ENCODE peak calls at places on chromosomes 6 and 20, in four cellular contexts. One of them, this sample, is unnamed.

GRCh38 chr6:13413466-13413862 is 73.9 kb downstream of the GFOD1 start:
- DNase-seq in progenitor cell of endocrine pancreas: no peak
- DNase-seq in left ventricle myocardium inferior: no peak
- DNase-seq in CD14-positive monocyte: no peak
- DNase-seq in this sample: no peak

GRCh38 chr6:6915813-6916547 is 191.8 kb upstream of the RREB1 start:
- DNase-seq in progenitor cell of endocrine pancreas: no peak
- DNase-seq in left ventricle myocardium inferior: peak; percentile 51
- DNase-seq in CD14-positive monocyte: no peak
- DNase-seq in this sample: no peak

GRCh38 chr6:35139924-35140524 is 1.1 kb downstream of the TCP11 start:
- DNase-seq in progenitor cell of endocrine pancreas: no peak
- DNase-seq in left ventricle myocardium inferior: no peak
- DNase-seq in CD14-positive monocyte: no peak
- DNase-seq in this sample: peak; percentile 18

GRCh38 chr6:170173416-170173990 is 117.4 kb downstream of the DLL1 start:
- DNase-seq in progenitor cell of endocrine pancreas: no peak
- DNase-seq in left ventricle myocardium inferior: no peak
- DNase-seq in CD14-positive monocyte: peak; percentile 14
- DNase-seq in this sample: no peak

GRCh38 chr20:8780926-8781325 is 288.0 kb upstream of the PLCB4 start:
- DNase-seq in progenitor cell of endocrine pancreas: no peak
- DNase-seq in left ventricle myocardium inferior: no peak
- DNase-seq in CD14-positive monocyte: no peak
- DNase-seq in this sample: no peak

GRCh38 chr6:105431226-105431625 is 28.3 kb upstream of the PREP start:
- DNase-seq in progenitor cell of endocrine pancreas: no peak
- DNase-seq in left ventricle myocardium inferior: no peak
- DNase-seq in CD14-positive monocyte: no peak
- DNase-seq in this sample: no peak

GRCh38 chr6:121951918-121952379 is 447.5 kb upstream of the HSF2 start:
- DNase-seq in progenitor cell of endocrine pancreas: no peak
- DNase-seq in left ventricle myocardium inferior: no peak
- DNase-seq in CD14-positive monocyte: no peak
- DNase-seq in this sample: no peak

GRCh38 chr20:6768228-6769185 is 1.0 kb downstream of the BMP2 start:
- DNase-seq in progenitor cell of endocrine pancreas: peak; percentile 18
- DNase-seq in left ventricle myocardium inferior: peak; percentile 36
- DNase-seq in CD14-positive monocyte: no peak
- DNase-seq in this sample: peak; percentile 3

GRCh38 chr6:43258807-43259686 is 15.8 kb downstream of the TTBK1 start:
- DNase-seq in progenitor cell of endocrine pancreas: no peak
- DNase-seq in left ventricle myocardium inferior: no peak
- DNase-seq in CD14-positive monocyte: no peak
- DNase-seq in this sample: no peak

GRCh38 chr6:66103954-66104353 is 396.9 kb upstream of the EYS start:
- DNase-seq in progenitor cell of endocrine pancreas: no peak
- DNase-seq in left ventricle myocardium inferior: no peak
- DNase-seq in CD14-positive monocyte: no peak
- DNase-seq in this sample: no peak

GRCh38 chr6:155418017-155418749 is 37.5 kb downstream of the NOX3 start:
- DNase-seq in progenitor cell of endocrine pancreas: no peak
- DNase-seq in left ventricle myocardium inferior: no peak
- DNase-seq in CD14-positive monocyte: peak; percentile 75
- DNase-seq in this sample: peak; percentile 69

GRCh38 chr6:135870722-135871121 is 19.2 kb downstream of the PDE7B start:
- DNase-seq in progenitor cell of endocrine pancreas: no peak
- DNase-seq in left ventricle myocardium inferior: no peak
- DNase-seq in CD14-positive monocyte: no peak
- DNase-seq in this sample: no peak

GRCh38 chr6:111852704-111853103 is 20.5 kb downstream of the FYN start:
- DNase-seq in progenitor cell of endocrine pancreas: no peak
- DNase-seq in left ventricle myocardium inferior: no peak
- DNase-seq in CD14-positive monocyte: no peak
- DNase-seq in this sample: no peak

GRCh38 chr20:3716195-3716834 is 3.9 kb upstream of the SIGLEC1 start:
- DNase-seq in progenitor cell of endocrine pancreas: peak; percentile 25
- DNase-seq in left ventricle myocardium inferior: no peak
- DNase-seq in CD14-positive monocyte: no peak
- DNase-seq in this sample: peak; percentile 31

GRCh38 chr6:35014786-35015185 is 125.7 kb downstream of the ANKS1A start:
- DNase-seq in progenitor cell of endocrine pancreas: no peak
- DNase-seq in left ventricle myocardium inferior: no peak
- DNase-seq in CD14-positive monocyte: no peak
- DNase-seq in this sample: no peak

GRCh38 chr20:7301807-7302206 is 534.3 kb downstream of the BMP2 start:
- DNase-seq in progenitor cell of endocrine pancreas: no peak
- DNase-seq in left ventricle myocardium inferior: no peak
- DNase-seq in CD14-positive monocyte: no peak
- DNase-seq in this sample: no peak

GRCh38 chr20:63309261-63310071 is 16.5 kb downstream of the COL20A1 start:
- DNase-seq in progenitor cell of endocrine pancreas: peak; percentile 50
- DNase-seq in left ventricle myocardium inferior: peak; percentile 38
- DNase-seq in CD14-positive monocyte: no peak
- DNase-seq in this sample: no peak

GRCh38 chr20:63126876-63127699 is 88.8 kb downstream of the YTHDF1 start:
- DNase-seq in progenitor cell of endocrine pancreas: no peak
- DNase-seq in left ventricle myocardium inferior: no peak
- DNase-seq in CD14-positive monocyte: no peak
- DNase-seq in this sample: no peak

GRCh38 chr6:37714836-37715425 is 17.2 kb upstream of the MDGA1 start:
- DNase-seq in progenitor cell of endocrine pancreas: no peak
- DNase-seq in left ventricle myocardium inferior: no peak
- DNase-seq in CD14-positive monocyte: no peak
- DNase-seq in this sample: no peak

GRCh38 chr20:34536798-34537394 is 20.7 kb downstream of the DYNLRB1 start:
- DNase-seq in progenitor cell of endocrine pancreas: no peak
- DNase-seq in left ventricle myocardium inferior: peak; percentile 72
- DNase-seq in CD14-positive monocyte: no peak
- DNase-seq in this sample: no peak

GRCh38 chr6:686528-686927 is 6.4 kb downstream of the EXOC2 start:
- DNase-seq in progenitor cell of endocrine pancreas: no peak
- DNase-seq in left ventricle myocardium inferior: no peak
- DNase-seq in CD14-positive monocyte: no peak
- DNase-seq in this sample: no peak

GRCh38 chr6:106124437-106125423 is 38.6 kb downstream of the PRDM1 start:
- DNase-seq in progenitor cell of endocrine pancreas: no peak
- DNase-seq in left ventricle myocardium inferior: no peak
- DNase-seq in CD14-positive monocyte: no peak
- DNase-seq in this sample: no peak

GRCh38 chr20:36175475-36175995 is 21.0 kb downstream of the EPB41L1 start:
- DNase-seq in progenitor cell of endocrine pancreas: no peak
- DNase-seq in left ventricle myocardium inferior: no peak
- DNase-seq in CD14-positive monocyte: no peak
- DNase-seq in this sample: no peak
- TF ChIP-seq CTCF in progenitor cell of endocrine pancreas: no peak
- TF ChIP-seq CTCF in left ventricle myocardium inferior: no peak
- TF ChIP-seq CTCF in CD14-positive monocyte: no peak
- TF ChIP-seq CTCF in this sample: peak; percentile 18

GRCh38 chr6:166774770-166775169 is 147.7 kb upstream of the RPS6KA2 start:
- DNase-seq in progenitor cell of endocrine pancreas: no peak
- DNase-seq in left ventricle myocardium inferior: no peak
- DNase-seq in CD14-positive monocyte: no peak
- DNase-seq in this sample: no peak

GRCh38 chr6:166770216-166771116 is 143.4 kb upstream of the RPS6KA2 start:
- DNase-seq in progenitor cell of endocrine pancreas: no peak
- DNase-seq in left ventricle myocardium inferior: no peak
- DNase-seq in CD14-positive monocyte: no peak
- DNase-seq in this sample: no peak

GRCh38 chr6:166771701-166772100 is 144.7 kb upstream of the RPS6KA2 start:
- DNase-seq in progenitor cell of endocrine pancreas: no peak
- DNase-seq in left ventricle myocardium inferior: no peak
- DNase-seq in CD14-positive monocyte: no peak
- DNase-seq in this sample: no peak

GRCh38 chr6:166774292-166774691 is 147.2 kb upstream of the RPS6KA2 start:
- DNase-seq in progenitor cell of endocrine pancreas: no peak
- DNase-seq in left ventricle myocardium inferior: no peak
- DNase-seq in CD14-positive monocyte: no peak
- DNase-seq in this sample: no peak

GRCh38 chr6:166772518-166772917 is 145.5 kb upstream of the RPS6KA2 start:
- DNase-seq in progenitor cell of endocrine pancreas: no peak
- DNase-seq in left ventricle myocardium inferior: no peak
- DNase-seq in CD14-positive monocyte: no peak
- DNase-seq in this sample: no peak
- TF ChIP-seq CTCF in progenitor cell of endocrine pancreas: peak; percentile 41
- TF ChIP-seq CTCF in left ventricle myocardium inferior: no peak
- TF ChIP-seq CTCF in CD14-positive monocyte: no peak
- TF ChIP-seq CTCF in this sample: peak; percentile 40

GRCh38 chr6:100078509-100078908 is 84.5 kb upstream of the MCHR2 start:
- DNase-seq in progenitor cell of endocrine pancreas: no peak
- DNase-seq in left ventricle myocardium inferior: no peak
- DNase-seq in CD14-positive monocyte: no peak
- DNase-seq in this sample: no peak
- TF ChIP-seq CTCF in progenitor cell of endocrine pancreas: peak; percentile 57
- TF ChIP-seq CTCF in left ventricle myocardium inferior: no peak
- TF ChIP-seq CTCF in CD14-positive monocyte: no peak
- TF ChIP-seq CTCF in this sample: peak; percentile 49

GRCh38 chr6:133568970-133569889 is 319.7 kb upstream of the TCF21 start:
- DNase-seq in progenitor cell of endocrine pancreas: no peak
- DNase-seq in left ventricle myocardium inferior: no peak
- DNase-seq in CD14-positive monocyte: no peak
- DNase-seq in this sample: no peak

GRCh38 chr6:133567656-133568055 is 321.3 kb upstream of the TCF21 start:
- DNase-seq in progenitor cell of endocrine pancreas: no peak
- DNase-seq in left ventricle myocardium inferior: no peak
- DNase-seq in CD14-positive monocyte: no peak
- DNase-seq in this sample: no peak

GRCh38 chr6:133571681-133572080 is 317.2 kb upstream of the TCF21 start:
- DNase-seq in progenitor cell of endocrine pancreas: no peak
- DNase-seq in left ventricle myocardium inferior: no peak
- DNase-seq in CD14-positive monocyte: no peak
- DNase-seq in this sample: no peak
- TF ChIP-seq CTCF in progenitor cell of endocrine pancreas: no peak
- TF ChIP-seq CTCF in left ventricle myocardium inferior: no peak
- TF ChIP-seq CTCF in CD14-positive monocyte: no peak
- TF ChIP-seq CTCF in this sample: no peak

GRCh38 chr20:47320990-47321805 is 35.3 kb downstream of the ZMYND8 start:
- DNase-seq in progenitor cell of endocrine pancreas: no peak
- DNase-seq in left ventricle myocardium inferior: no peak
- DNase-seq in CD14-positive monocyte: no peak
- DNase-seq in this sample: no peak
- TF ChIP-seq CTCF in progenitor cell of endocrine pancreas: no peak
- TF ChIP-seq CTCF in left ventricle myocardium inferior: no peak
- TF ChIP-seq CTCF in CD14-positive monocyte: no peak
- TF ChIP-seq CTCF in this sample: no peak

DNA sequence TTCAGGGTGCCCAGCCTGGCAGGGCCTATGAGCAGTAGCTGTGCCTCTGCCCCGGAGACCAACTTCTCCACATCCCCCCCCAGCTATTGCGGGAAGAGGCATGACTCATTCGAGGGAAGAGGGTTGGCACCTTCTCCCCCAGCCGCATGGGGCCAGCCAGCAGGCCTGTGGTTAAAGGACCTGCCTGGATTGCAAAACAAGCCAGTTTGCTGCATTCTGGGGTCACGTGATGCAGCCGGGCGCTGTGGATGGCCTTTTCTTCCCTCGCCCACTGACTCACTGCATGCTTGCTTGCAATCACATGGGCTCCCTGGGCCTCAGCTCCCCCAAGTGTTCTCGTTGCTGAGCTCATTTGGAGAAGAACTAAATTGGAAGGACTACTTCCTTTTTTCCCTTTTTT is 182.5 kb downstream of the MAFB start:
- DNase-seq in progenitor cell of endocrine pancreas: no peak
- DNase-seq in left ventricle myocardium inferior: peak; percentile 84
- DNase-seq in CD14-positive monocyte: peak; percentile 100
- DNase-seq in this sample: no peak
- TF ChIP-seq CTCF in progenitor cell of endocrine pancreas: no peak
- TF ChIP-seq CTCF in left ventricle myocardium inferior: no peak
- TF ChIP-seq CTCF in CD14-positive monocyte: no peak
- TF ChIP-seq CTCF in this sample: no peak

DNA sequence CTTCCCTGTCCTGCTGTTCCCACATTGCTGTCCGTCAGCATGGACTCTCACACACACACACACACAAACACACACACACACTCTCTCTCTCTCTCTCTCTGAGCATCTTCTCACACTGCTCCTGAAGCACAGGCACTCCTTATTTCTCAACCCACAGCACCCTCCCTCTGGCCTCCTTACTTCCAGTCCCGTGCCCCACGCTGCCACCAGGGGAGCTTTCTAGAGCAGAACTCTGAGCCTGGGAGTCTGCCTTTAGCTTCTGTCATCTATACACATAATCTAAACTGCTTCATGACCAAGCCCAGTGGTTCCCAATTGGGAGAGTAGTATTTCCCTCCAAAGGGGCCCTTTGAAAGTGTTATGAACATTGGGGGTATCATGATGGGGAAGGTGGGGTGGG is 29.1 kb downstream of the HECA start:
- DNase-seq in progenitor cell of endocrine pancreas: no peak
- DNase-seq in left ventricle myocardium inferior: no peak
- DNase-seq in CD14-positive monocyte: no peak
- DNase-seq in this sample: no peak
- TF ChIP-seq CTCF in progenitor cell of endocrine pancreas: no peak
- TF ChIP-seq CTCF in left ventricle myocardium inferior: no peak
- TF ChIP-seq CTCF in CD14-positive monocyte: peak; percentile 18
- TF ChIP-seq CTCF in this sample: no peak

DNA sequence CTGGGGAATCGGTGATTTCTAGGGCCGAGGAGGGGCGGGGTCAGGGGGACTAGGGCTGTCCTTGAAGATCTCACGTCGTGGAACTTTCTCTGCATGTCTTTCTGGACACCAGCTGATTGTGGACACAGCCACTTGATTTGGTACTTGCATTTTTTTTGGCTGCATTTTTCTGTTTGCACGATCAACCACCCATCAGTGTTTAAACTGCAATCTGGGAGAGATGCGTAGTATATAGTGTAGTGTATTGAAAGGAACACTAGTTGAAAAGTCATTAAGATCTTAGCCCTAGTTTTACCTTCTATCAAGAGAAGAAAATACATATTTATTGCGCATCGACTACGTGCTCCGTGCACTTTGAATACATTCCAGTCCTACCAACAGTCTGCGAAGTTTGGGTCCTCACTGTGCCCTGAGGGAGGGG is 655 bp downstream of the NT5DC1 start:
- DNase-seq in progenitor cell of endocrine pancreas: no peak
- DNase-seq in left ventricle myocardium inferior: peak; percentile 83
- DNase-seq in CD14-positive monocyte: no peak
- DNase-seq in this sample: no peak
- TF ChIP-seq CTCF in progenitor cell of endocrine pancreas: no peak
- TF ChIP-seq CTCF in left ventricle myocardium inferior: no peak
- TF ChIP-seq CTCF in CD14-positive monocyte: no peak
- TF ChIP-seq CTCF in this sample: no peak

GRCh38 chr6:2110504-2110903 is 134.9 kb downstream of the GMDS start:
- DNase-seq in progenitor cell of endocrine pancreas: no peak
- DNase-seq in left ventricle myocardium inferior: no peak
- DNase-seq in CD14-positive monocyte: no peak
- DNase-seq in this sample: peak; percentile 22
- TF ChIP-seq CTCF in progenitor cell of endocrine pancreas: no peak
- TF ChIP-seq CTCF in left ventricle myocardium inferior: no peak
- TF ChIP-seq CTCF in CD14-positive monocyte: no peak
- TF ChIP-seq CTCF in this sample: no peak